ENCODE peak calls at places on chromosomes 4 and X, in five cellular contexts. One of them, this sample, is unnamed.

GRCh38 chrX:2974946-2975345 is 31.4 kb upstream of the ARSH start:
- DNase-seq in prostate gland: no peak
- DNase-seq in naive thymus-derived CD4-positive, alpha-beta T cell: no peak
- DNase-seq in heart left ventricle: no peak
- DNase-seq in NT2/D1: no peak
- DNase-seq in this sample: no peak

GRCh38 chr4:138275946-138276621 is 33.9 kb upstream of the SLC7A11 start:
- DNase-seq in prostate gland: no peak
- DNase-seq in naive thymus-derived CD4-positive, alpha-beta T cell: no peak
- DNase-seq in heart left ventricle: no peak
- DNase-seq in NT2/D1: no peak
- DNase-seq in this sample: no peak

GRCh38 chrX:22329783-22330182 is 57.1 kb downstream of the CBLL2 start:
- DNase-seq in prostate gland: no peak
- DNase-seq in naive thymus-derived CD4-positive, alpha-beta T cell: no peak
- DNase-seq in heart left ventricle: no peak
- DNase-seq in NT2/D1: no peak
- DNase-seq in this sample: no peak

GRCh38 chrX:101260435-101260834 is 30.7 kb downstream of the TAF7L start:
- DNase-seq in prostate gland: no peak
- DNase-seq in naive thymus-derived CD4-positive, alpha-beta T cell: no peak
- DNase-seq in heart left ventricle: no peak
- DNase-seq in NT2/D1: peak; percentile 9
- DNase-seq in this sample: no peak

GRCh38 chrX:135256923-135257322 is 5.1 kb downstream of the ETDA start:
- DNase-seq in prostate gland: no peak
- DNase-seq in naive thymus-derived CD4-positive, alpha-beta T cell: no peak
- DNase-seq in heart left ventricle: no peak
- DNase-seq in NT2/D1: no peak
- DNase-seq in this sample: no peak

GRCh38 chrX:29648161-29648560 is 567.2 kb upstream of the MAGEB2 start:
- DNase-seq in prostate gland: no peak
- DNase-seq in naive thymus-derived CD4-positive, alpha-beta T cell: no peak
- DNase-seq in heart left ventricle: no peak
- DNase-seq in NT2/D1: no peak
- DNase-seq in this sample: no peak

GRCh38 chrX:70421618-70422017 is 1.5 kb upstream of the GDPD2 start:
- DNase-seq in prostate gland: no peak
- DNase-seq in naive thymus-derived CD4-positive, alpha-beta T cell: no peak
- DNase-seq in heart left ventricle: no peak
- DNase-seq in NT2/D1: peak; percentile 83
- DNase-seq in this sample: no peak

GRCh38 chr4:151649461-151649860 is 111.3 kb downstream of the GATB start:
- DNase-seq in prostate gland: no peak
- DNase-seq in naive thymus-derived CD4-positive, alpha-beta T cell: no peak
- DNase-seq in heart left ventricle: no peak
- DNase-seq in NT2/D1: no peak
- DNase-seq in this sample: no peak

GRCh38 chrX:129808163-129808828 is 28.5 kb downstream of the SASH3 start:
- DNase-seq in prostate gland: no peak
- DNase-seq in naive thymus-derived CD4-positive, alpha-beta T cell: no peak
- DNase-seq in heart left ventricle: no peak
- DNase-seq in NT2/D1: no peak
- DNase-seq in this sample: no peak

GRCh38 chr4:70903282-70903603 is 1.1 kb downstream of the MOB1B start:
- DNase-seq in prostate gland: no peak
- DNase-seq in naive thymus-derived CD4-positive, alpha-beta T cell: no peak
- DNase-seq in heart left ventricle: no peak
- DNase-seq in NT2/D1: no peak
- DNase-seq in this sample: no peak

GRCh38 chrX:115378471-115378870 is 89.0 kb downstream of the LUZP4 start:
- DNase-seq in prostate gland: no peak
- DNase-seq in naive thymus-derived CD4-positive, alpha-beta T cell: no peak
- DNase-seq in heart left ventricle: no peak
- DNase-seq in NT2/D1: no peak
- DNase-seq in this sample: no peak

GRCh38 chr4:144967161-144967560 is 130.8 kb downstream of the ANAPC10 start:
- DNase-seq in prostate gland: no peak
- DNase-seq in naive thymus-derived CD4-positive, alpha-beta T cell: no peak
- DNase-seq in heart left ventricle: no peak
- DNase-seq in NT2/D1: no peak
- DNase-seq in this sample: no peak

GRCh38 chrX:69082055-69082752 is 83.0 kb downstream of the PJA1 start:
- DNase-seq in prostate gland: no peak
- DNase-seq in naive thymus-derived CD4-positive, alpha-beta T cell: no peak
- DNase-seq in heart left ventricle: no peak
- DNase-seq in NT2/D1: no peak
- DNase-seq in this sample: no peak

GRCh38 chrX:150933945-150934350 is 35.5 kb upstream of the CD99L2 start:
- DNase-seq in prostate gland: no peak
- DNase-seq in naive thymus-derived CD4-positive, alpha-beta T cell: no peak
- DNase-seq in heart left ventricle: no peak
- DNase-seq in NT2/D1: no peak
- DNase-seq in this sample: no peak

GRCh38 chr4:52984469-52984868 is 122.4 kb downstream of the RASL11B start:
- DNase-seq in prostate gland: no peak
- DNase-seq in naive thymus-derived CD4-positive, alpha-beta T cell: no peak
- DNase-seq in heart left ventricle: no peak
- DNase-seq in NT2/D1: no peak
- DNase-seq in this sample: no peak

GRCh38 chr4:10108818-10109783 is 7.5 kb downstream of the WDR1 start:
- DNase-seq in prostate gland: no peak
- DNase-seq in naive thymus-derived CD4-positive, alpha-beta T cell: no peak
- DNase-seq in heart left ventricle: no peak
- DNase-seq in NT2/D1: no peak
- DNase-seq in this sample: peak; percentile 35

GRCh38 chr4:123378794-123379193 is 17.8 kb upstream of the SPRY1 start:
- DNase-seq in prostate gland: no peak
- DNase-seq in naive thymus-derived CD4-positive, alpha-beta T cell: no peak
- DNase-seq in heart left ventricle: no peak
- DNase-seq in NT2/D1: peak; percentile 50
- DNase-seq in this sample: no peak

GRCh38 chrX:100687128-100687527 is 43.1 kb downstream of the SRPX2 start:
- DNase-seq in prostate gland: no peak
- DNase-seq in naive thymus-derived CD4-positive, alpha-beta T cell: no peak
- DNase-seq in heart left ventricle: no peak
- DNase-seq in NT2/D1: no peak
- DNase-seq in this sample: no peak

GRCh38 chr4:183304067-183304466 is 16.0 kb downstream of the CLDN22 start:
- DNase-seq in prostate gland: no peak
- DNase-seq in naive thymus-derived CD4-positive, alpha-beta T cell: no peak
- DNase-seq in heart left ventricle: no peak
- DNase-seq in NT2/D1: no peak
- DNase-seq in this sample: no peak

GRCh38 chrX:37485429-37485828 is 86.0 kb upstream of the LANCL3 start:
- DNase-seq in prostate gland: no peak
- DNase-seq in naive thymus-derived CD4-positive, alpha-beta T cell: no peak
- DNase-seq in heart left ventricle: no peak
- DNase-seq in NT2/D1: no peak
- DNase-seq in this sample: no peak

GRCh38 chrX:99901091-99901490 is 509.0 kb downstream of the PCDH19 start:
- DNase-seq in prostate gland: no peak
- DNase-seq in naive thymus-derived CD4-positive, alpha-beta T cell: no peak
- DNase-seq in heart left ventricle: no peak
- DNase-seq in NT2/D1: no peak
- DNase-seq in this sample: no peak

GRCh38 chr4:108433832-108434231 is 186.5 kb upstream of the RPL34 start:
- DNase-seq in prostate gland: no peak
- DNase-seq in naive thymus-derived CD4-positive, alpha-beta T cell: peak; percentile 74
- DNase-seq in heart left ventricle: no peak
- DNase-seq in NT2/D1: no peak
- DNase-seq in this sample: no peak

GRCh38 chr4:102562995-102563394 is 61.8 kb downstream of the NFKB1 start:
- DNase-seq in prostate gland: no peak
- DNase-seq in naive thymus-derived CD4-positive, alpha-beta T cell: no peak
- DNase-seq in heart left ventricle: no peak
- DNase-seq in NT2/D1: no peak
- DNase-seq in this sample: no peak

GRCh38 chr4:33722254-33722653 is 2522.1 kb downstream of the ARAP2 start:
- DNase-seq in prostate gland: no peak
- DNase-seq in naive thymus-derived CD4-positive, alpha-beta T cell: no peak
- DNase-seq in heart left ventricle: no peak
- DNase-seq in NT2/D1: no peak
- DNase-seq in this sample: no peak

GRCh38 chrX:154398668-154399526 is 720 bp downstream of the RPL10 start:
- DNase-seq in prostate gland: peak; percentile 82
- DNase-seq in naive thymus-derived CD4-positive, alpha-beta T cell: peak; percentile 86
- DNase-seq in heart left ventricle: peak; percentile 86
- DNase-seq in NT2/D1: no peak
- DNase-seq in this sample: peak; percentile 69

GRCh38 chr4:152810715-152811287 is 31.0 kb downstream of the ARFIP1 start:
- DNase-seq in prostate gland: no peak
- DNase-seq in naive thymus-derived CD4-positive, alpha-beta T cell: no peak
- DNase-seq in heart left ventricle: no peak
- DNase-seq in NT2/D1: no peak
- DNase-seq in this sample: no peak

GRCh38 chr4:186104114-186104894 is at the start of gene FAM149A:
- DNase-seq in prostate gland: peak; percentile 64
- DNase-seq in naive thymus-derived CD4-positive, alpha-beta T cell: peak; percentile 36
- DNase-seq in heart left ventricle: peak; percentile 31
- DNase-seq in NT2/D1: no peak
- DNase-seq in this sample: no peak

GRCh38 chrX:67384403-67384802 is 159.4 kb upstream of the AR start:
- DNase-seq in prostate gland: no peak
- DNase-seq in naive thymus-derived CD4-positive, alpha-beta T cell: no peak
- DNase-seq in heart left ventricle: no peak
- DNase-seq in NT2/D1: peak; percentile 51
- DNase-seq in this sample: no peak

GRCh38 chr4:112550728-112551127 is 34.7 kb upstream of the NEUROG2 start:
- DNase-seq in prostate gland: no peak
- DNase-seq in naive thymus-derived CD4-positive, alpha-beta T cell: no peak
- DNase-seq in heart left ventricle: no peak
- DNase-seq in NT2/D1: no peak
- DNase-seq in this sample: no peak

GRCh38 chr4:76866641-76867040 is 31.3 kb downstream of the SOWAHB start:
- DNase-seq in prostate gland: no peak
- DNase-seq in naive thymus-derived CD4-positive, alpha-beta T cell: no peak
- DNase-seq in heart left ventricle: no peak
- DNase-seq in NT2/D1: no peak
- DNase-seq in this sample: no peak

DNA sequence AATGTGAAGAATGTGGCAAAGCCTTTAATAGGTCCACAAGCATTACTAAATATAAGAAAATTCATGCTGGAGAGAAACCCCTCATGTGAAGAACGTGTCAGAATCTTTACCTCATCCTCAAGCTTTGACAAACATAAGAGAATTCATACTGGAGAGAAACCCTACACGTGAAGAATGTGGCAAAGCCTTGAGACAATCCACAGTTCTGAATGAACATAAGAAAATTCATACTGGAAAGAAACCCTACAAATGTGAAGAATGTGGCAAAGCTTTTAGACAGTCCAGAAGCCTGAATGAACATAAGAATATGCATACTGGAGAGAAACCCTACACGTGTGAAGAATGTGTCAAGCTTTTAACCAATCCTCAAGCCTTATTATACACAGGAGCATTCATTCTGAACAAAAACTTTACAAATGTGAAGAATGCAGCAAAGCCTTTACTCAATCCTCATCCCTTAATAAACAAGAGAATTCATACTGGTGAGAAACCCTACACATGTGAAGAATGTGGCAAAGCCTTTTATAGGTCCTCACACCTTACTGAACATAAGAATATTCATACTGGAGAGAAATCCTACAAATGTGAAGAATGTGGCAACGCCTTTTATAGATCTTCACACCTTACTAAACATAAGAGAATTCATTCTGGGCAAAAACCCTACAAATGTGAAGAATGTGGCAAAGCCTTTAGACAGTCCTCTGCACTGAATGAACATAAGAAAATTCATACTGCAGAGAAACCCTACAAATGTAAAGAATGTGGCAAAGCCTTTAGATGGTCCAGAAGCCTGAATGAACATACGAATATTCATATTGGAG is 51.1 kb downstream of the ZNF732 start:
- DNase-seq in prostate gland: no peak
- DNase-seq in naive thymus-derived CD4-positive, alpha-beta T cell: no peak
- DNase-seq in heart left ventricle: no peak
- DNase-seq in NT2/D1: no peak
- DNase-seq in this sample: no peak
- H3K9me3 ChIP-seq in prostate gland: no peaks in the 10 kb centered on the region
- H3K9me3 ChIP-seq in naive thymus-derived CD4-positive, alpha-beta T cell: peaks cover 60% of the 10 kb centered on the region
- H3K9me3 ChIP-seq in heart left ventricle: peaks cover 100% of the 10 kb centered on the region
- H3K9me3 ChIP-seq in NT2/D1: peaks cover 100% of the 10 kb centered on the region
- H3K9me3 ChIP-seq in this sample: peaks cover 22% of the 10 kb centered on the region

DNA sequence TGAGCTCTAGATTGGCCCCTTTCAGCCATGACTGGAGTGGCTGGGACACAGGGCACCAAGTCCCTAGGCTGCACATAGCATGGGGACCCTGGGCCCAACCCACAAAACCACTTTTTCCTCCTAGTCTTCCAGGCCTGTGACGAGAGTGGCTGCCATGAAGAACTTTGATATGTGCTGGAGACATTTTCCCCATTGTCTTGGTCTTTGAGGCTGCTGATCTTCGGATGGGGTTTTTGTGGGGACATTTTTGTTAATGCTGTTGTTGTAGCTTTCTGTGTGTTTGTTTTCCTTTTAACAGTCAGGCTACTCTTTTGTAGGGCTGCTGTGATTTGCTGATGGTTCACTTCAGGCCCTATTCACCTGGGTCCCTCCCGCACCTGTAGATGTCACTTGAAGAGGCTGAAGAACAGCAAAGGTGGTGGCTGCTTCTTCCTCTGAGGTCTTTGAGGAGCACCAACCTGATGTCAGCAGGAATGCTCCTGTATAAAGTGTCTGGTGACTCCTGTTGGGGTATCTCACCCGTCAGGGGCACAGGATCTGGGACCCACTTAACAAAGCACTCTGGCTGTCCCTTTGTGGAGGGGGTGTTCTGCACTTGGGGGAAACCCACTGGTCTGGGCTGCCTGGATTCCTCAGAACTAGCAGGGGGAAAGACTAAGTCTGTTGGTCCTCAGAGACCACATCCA is 49.6 kb upstream of the GRID2 start:
- DNase-seq in prostate gland: no peak
- DNase-seq in naive thymus-derived CD4-positive, alpha-beta T cell: no peak
- DNase-seq in heart left ventricle: no peak
- DNase-seq in NT2/D1: no peak
- DNase-seq in this sample: no peak
- H3K9me3 ChIP-seq in prostate gland: no peaks in the 10 kb centered on the region
- H3K9me3 ChIP-seq in naive thymus-derived CD4-positive, alpha-beta T cell: peaks cover 8% of the 10 kb centered on the region
- H3K9me3 ChIP-seq in heart left ventricle: peaks cover 12% of the 10 kb centered on the region
- H3K9me3 ChIP-seq in NT2/D1: peaks cover 27% of the 10 kb centered on the region
- H3K9me3 ChIP-seq in this sample: no peaks in the 10 kb centered on the region

DNA sequence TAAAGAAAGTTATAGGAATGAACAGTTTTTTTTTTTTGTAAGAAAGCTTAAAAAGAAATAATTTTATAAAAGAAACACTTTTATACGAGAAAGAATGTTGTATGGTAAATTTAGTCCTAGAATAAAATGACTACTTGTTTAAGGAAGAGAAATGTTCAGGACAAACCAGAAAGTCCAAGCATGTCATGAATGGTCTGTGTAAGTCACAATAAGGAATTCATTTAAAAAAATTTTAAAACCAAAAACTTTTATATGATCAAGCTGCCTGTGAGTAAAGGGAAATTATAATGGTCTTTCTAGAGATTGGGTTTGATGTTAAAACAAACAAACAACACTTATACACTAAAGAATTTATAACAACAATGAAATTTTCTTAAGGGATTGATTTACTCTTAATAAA is 858.9 kb upstream of the PCDH7 start:
- DNase-seq in prostate gland: no peak
- DNase-seq in naive thymus-derived CD4-positive, alpha-beta T cell: no peak
- DNase-seq in heart left ventricle: no peak
- DNase-seq in NT2/D1: no peak
- DNase-seq in this sample: no peak
- H3K9me3 ChIP-seq in prostate gland: no peaks in the 10 kb centered on the region
- H3K9me3 ChIP-seq in naive thymus-derived CD4-positive, alpha-beta T cell: no peaks in the 10 kb centered on the region
- H3K9me3 ChIP-seq in heart left ventricle: peaks cover 21% of the 10 kb centered on the region
- H3K9me3 ChIP-seq in NT2/D1: peaks cover 42% of the 10 kb centered on the region
- H3K9me3 ChIP-seq in this sample: no peaks in the 10 kb centered on the region

GRCh38 chrX:39629001-39629400 is 468.8 kb downstream of the BCOR start:
- DNase-seq in prostate gland: no peak
- DNase-seq in naive thymus-derived CD4-positive, alpha-beta T cell: no peak
- DNase-seq in heart left ventricle: no peak
- DNase-seq in NT2/D1: no peak
- DNase-seq in this sample: no peak
- H3K9me3 ChIP-seq in prostate gland: no peaks in the 10 kb centered on the region
- H3K9me3 ChIP-seq in naive thymus-derived CD4-positive, alpha-beta T cell: no peaks in the 10 kb centered on the region
- H3K9me3 ChIP-seq in heart left ventricle: peaks cover under 1% of the 10 kb centered on the region
- H3K9me3 ChIP-seq in NT2/D1: peaks cover 18% of the 10 kb centered on the region
- H3K9me3 ChIP-seq in this sample: no peaks in the 10 kb centered on the region